ENCODE peak calls at places on chromosomes 12 and 14, in six cellular contexts. U is aorta; B is stimulated activated CD4-positive, alpha-beta T cell treated with anti-CD3 and anti-CD28 coated beads, Interleukin-4, amount 100 ng/mL, for 48 hours; T is AG10803; A is uterus; W is sciatic nerve. O is an unnamed sample.

GRCh38 chr14:33435911-33436310 is 497.2 kb downstream of the NPAS3 start:
- DNase-seq in U (no peak), T (peak), B (no peak), A (no peak), W (no peak), O (peak)

GRCh38 chr12:103930787-103931536 is 752 bp downstream of the HSP90B1 start:
- DNase-seq in A (peak), T (peak), B (no peak), U (peak), W (peak), O (no peak)

GRCh38 chr12:45235087-45236025 is 19.5 kb downstream of the ANO6 start:
- DNase-seq in U (no peak), A (peak), T (peak), B (no peak), W (no peak), O (peak)

GRCh38 chr14:92475451-92476187 is 38.0 kb upstream of the RIN3 start:
- DNase-seq in T (peak), A (peak), B (no peak), U (peak), W (no peak), O (no peak)

GRCh38 chr12:110998971-110999370 is 78.6 kb upstream of the MYL2 start:
- DNase-seq in W (no peak), A (no peak), B (no peak), T (no peak), U (no peak), O (no peak)

GRCh38 chr12:102681309-102681708 is 200.9 kb upstream of the IGF1 start:
- DNase-seq in B (no peak), A (no peak), W (no peak), T (no peak), U (no peak), O (no peak)

GRCh38 chr14:103512701-103513611 is 9.7 kb downstream of the CKB start:
- DNase-seq in B (no peak), W (no peak), U (peak), T (peak), A (peak), O (no peak)

GRCh38 chr14:77565289-77566081 is 51.0 kb downstream of the SPTLC2 start:
- DNase-seq in U (no peak), B (no peak), W (no peak), T (no peak), A (no peak), O (no peak)

GRCh38 chr12:31386364-31386777 is 60.4 kb upstream of the SINHCAF start:
- DNase-seq in A (no peak), T (no peak), U (no peak), B (no peak), W (no peak), O (no peak)

GRCh38 chr14:102255401-102256190 is 49.4 kb downstream of the MOK start:
- DNase-seq in A (peak), U (peak), W (no peak), B (no peak), T (peak), O (peak)

GRCh38 chr12:18935371-18935965 is 194.1 kb upstream of the PLEKHA5 start:
- DNase-seq in W (no peak), A (no peak), B (no peak), U (no peak), T (peak), O (no peak)

GRCh38 chr14:34120185-34120977 is 169.5 kb upstream of the EGLN3 start:
- DNase-seq in A (no peak), T (no peak), W (no peak), B (no peak), U (no peak), O (no peak)

GRCh38 chr12:57887631-57888406 is 41.3 kb upstream of the CTDSP2 start:
- DNase-seq in B (no peak), A (peak), W (no peak), T (peak), U (peak), O (peak)

GRCh38 chr14:94100847-94101246 is 9.7 kb upstream of the IFI27 start:
- DNase-seq in B (no peak), U (no peak), A (no peak), W (no peak), T (peak), O (peak)

GRCh38 chr14:90521930-90522483 is 125.2 kb downstream of the CALM1 start:
- DNase-seq in U (peak), B (no peak), T (no peak), W (no peak), A (no peak), O (no peak)

GRCh38 chr12:52243264-52243773 is 10.3 kb downstream of the KRT7 start:
- DNase-seq in A (no peak), U (no peak), W (no peak), T (no peak), B (no peak), O (no peak)

GRCh38 chr14:88245321-88245720 is 77.7 kb downstream of the KCNK10 start:
- DNase-seq in A (no peak), W (no peak), T (no peak), B (no peak), U (no peak), O (no peak)

GRCh38 chr14:99148861-99149610 is 123.0 kb downstream of the BCL11B start:
- DNase-seq in B (no peak), W (no peak), T (no peak), A (no peak), U (no peak), O (no peak)

GRCh38 chr12:78192979-78193378 is 362.3 kb downstream of the NAV3 start:
- DNase-seq in T (peak), W (no peak), B (no peak), A (no peak), U (no peak), O (no peak)

GRCh38 chr12:100698518-100698917 is 96.1 kb upstream of the ANO4 start:
- DNase-seq in T (no peak), W (no peak), U (no peak), B (no peak), A (no peak), O (no peak)

GRCh38 chr14:22262881-22263280 is 326.1 kb downstream of the DAD1 start:
- DNase-seq in A (no peak), W (no peak), U (no peak), B (no peak), T (no peak), O (no peak)

GRCh38 chr14:73269729-73270651 is 32.7 kb downstream of the PAPLN start:
- DNase-seq in B (no peak), T (peak), A (peak), U (peak), W (peak), O (no peak)

GRCh38 chr12:88693837-88694445 is 113.7 kb upstream of the KITLG start:
- DNase-seq in W (no peak), U (no peak), B (no peak), T (no peak), A (no peak), O (no peak)

GRCh38 chr12:130281157-130281799 is 56.4 kb upstream of the PIWIL1 start:
- DNase-seq in W (no peak), A (peak), B (peak), T (peak), U (no peak), O (no peak)

GRCh38 chr12:108063192-108063591 is 65.9 kb upstream of the WSCD2 start:
- DNase-seq in T (peak), W (no peak), U (no peak), B (no peak), A (no peak), O (no peak)

GRCh38 chr12:53300187-53300586 is 692 bp downstream of the MYG1 start:
- DNase-seq in W (no peak), B (peak), T (peak), A (no peak), U (no peak), O (peak)

GRCh38 chr12:92065018-92065499 is 80.6 kb downstream of the BTG1 start:
- DNase-seq in B (peak), T (peak), W (no peak), A (peak), U (no peak), O (no peak)

GRCh38 chr12:112898380-112898779 is 8.4 kb upstream of the OAS1 start:
- DNase-seq in A (no peak), B (no peak), W (no peak), U (no peak), T (no peak), O (no peak)

GRCh38 chr12:94717656-94718055 is 67.3 kb upstream of the TMCC3 start:
- DNase-seq in W (no peak), U (no peak), A (no peak), B (no peak), T (no peak), O (no peak)

GRCh38 chr14:79549515-79549914 is 661.8 kb downstream of the DIO2 start:
- DNase-seq in T (peak), W (no peak), U (no peak), A (no peak), B (no peak), O (no peak)

GRCh38 chr12:108495054-108495453 is 20.0 kb upstream of the FICD start:
- DNase-seq in W (no peak), A (no peak), U (no peak), B (no peak), T (no peak), O (peak)

O was measured in HFFc6.